ENCODE peak calls at places on chromosomes 4 and X, in five cellular contexts. B, L, O, S and W are unnamed samples.

GRCh38 chr4:158771776-158772175 is 3.0 kb downstream of the FNIP2 start:
- DNase-seq in S (no peak), L (no peak), O (no peak), B (no peak), W (no peak)

GRCh38 chr4:80767944-80768343 is 262.6 kb upstream of the BMP3 start:
- DNase-seq in B (no peak), O (no peak), S (no peak), L (no peak), W (no peak)

GRCh38 chr4:88725986-88726385 is 28.4 kb upstream of the NAP1L5 start:
- DNase-seq in B (no peak), L (no peak), S (no peak), O (no peak), W (no peak)

GRCh38 chrX:30278365-30278764 is 30.8 kb downstream of the NR0B1 start:
- DNase-seq in B (no peak), O (no peak), L (no peak), S (no peak), W (no peak)

GRCh38 chr4:48334900-48335384 is 6.4 kb upstream of the SLAIN2 start:
- DNase-seq in O (no peak), S (no peak), B (no peak), L (no peak), W (no peak)

GRCh38 chr4:6470502-6471302 is 1.7 kb downstream of the PPP2R2C start:
- DNase-seq in L (peak; percentile 75), B (peak; percentile 33), S (no peak), O (peak; percentile 61), W (no peak)

GRCh38 chrX:80765226-80765625 is 44.5 kb downstream of the BRWD3 start:
- DNase-seq in L (no peak), S (peak; percentile 54), B (no peak), O (peak; percentile 33), W (no peak)

GRCh38 chrX:49165901-49166881 is 3.6 kb downstream of the MAGIX start:
- DNase-seq in B (peak; percentile 88), O (no peak), L (peak; percentile 93), S (no peak), W (no peak)

GRCh38 chr4:100933628-100934027 is 413.7 kb downstream of the PPP3CA start:
- DNase-seq in B (no peak), L (no peak), O (peak; percentile 1), S (no peak), W (no peak)

GRCh38 chr4:25770844-25771243 is 91.9 kb downstream of the SEL1L3 start:
- DNase-seq in L (no peak), O (no peak), S (no peak), B (no peak), W (no peak)

GRCh38 chr4:82721819-82722423 is 76.7 kb downstream of the SCD5 start:
- DNase-seq in O (peak; percentile 41), B (peak; percentile 16), S (no peak), L (no peak), W (peak; percentile 32)

GRCh38 chr4:158778065-158778711 is 9.4 kb downstream of the FNIP2 start:
- DNase-seq in B (no peak), L (no peak), S (no peak), O (no peak), W (no peak)

GRCh38 chr4:59655996-59656395 is 1544.1 kb upstream of the ADGRL3 start:
- DNase-seq in L (no peak), O (no peak), B (no peak), S (no peak), W (no peak)

GRCh38 chr4:158253350-158253980 is 43.2 kb downstream of the TMEM144 start:
- DNase-seq in S (peak; percentile 9), L (no peak), B (peak; percentile 55), O (peak; percentile 39), W (peak; percentile 25)

GRCh38 chr4:94690851-94691254 is 66.9 kb upstream of the BMPR1B start:
- DNase-seq in O (peak; percentile 87), B (no peak), L (no peak), S (peak; percentile 18), W (no peak)

GRCh38 chrX:74343970-74344622 is 40.1 kb downstream of the ZCCHC13 start:
- DNase-seq in L (no peak), S (peak; percentile 74), O (peak; percentile 93), B (peak; percentile 15), W (peak; percentile 66)

DNA sequence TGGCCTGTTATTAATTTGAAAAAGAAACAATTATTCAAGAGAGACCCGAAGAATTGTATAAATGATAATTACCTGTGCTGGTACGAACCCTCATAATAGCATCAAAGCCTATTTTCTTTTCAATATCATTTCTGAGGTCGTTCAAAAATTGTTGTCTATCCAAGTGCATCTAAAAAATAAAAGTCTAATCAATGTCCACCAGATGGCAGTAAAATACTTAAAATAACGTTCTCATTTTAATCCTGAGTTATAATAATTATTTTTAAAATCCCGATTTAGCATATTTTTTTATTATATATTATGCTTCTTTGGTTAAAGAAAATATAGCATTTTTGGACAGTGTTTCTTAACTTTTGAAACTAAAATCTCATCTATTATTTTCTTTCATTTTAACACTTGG is 55.7 kb downstream of the METTL14 start:
- DNase-seq in B (no peak), L (no peak), O (no peak), S (no peak), W (no peak)
- H3K4me3 ChIP-seq in B (no peak overlapping the region), L (peak overlapping the region; percentile 16), O (no peak overlapping the region), S (no peak overlapping the region), W (no peak overlapping the region)

GRCh38 chr4:105632599-105632998 is 75.9 kb downstream of the INTS12 start:
- DNase-seq in S (no peak), O (no peak), L (no peak), B (no peak), W (no peak)
- TF ChIP-seq CTCF in S (no peak), O (no peak), L (no peak), B (no peak), W (no peak)

DNA sequence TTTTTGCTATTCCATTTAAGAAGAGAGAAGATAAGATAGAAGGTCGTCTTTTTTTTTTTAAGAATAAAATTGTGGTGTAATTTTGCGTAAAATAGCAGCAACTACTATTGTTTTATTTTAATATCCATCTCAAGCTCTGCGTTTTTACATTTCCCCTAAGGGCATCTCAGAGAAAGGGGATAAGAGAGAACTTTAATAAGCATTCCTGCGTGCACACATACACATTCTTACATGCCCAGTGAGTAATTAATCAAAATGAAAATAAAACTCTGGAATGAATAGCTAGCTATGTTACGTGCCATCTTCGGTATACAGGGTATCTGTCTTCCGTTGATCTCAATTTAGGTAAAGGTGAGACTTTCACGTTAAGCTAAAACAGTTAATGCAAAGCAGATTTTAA is 200.3 kb upstream of the TENM3 start:
- DNase-seq in L (no peak), S (no peak), O (no peak), B (no peak), W (no peak)
- H3K4me3 ChIP-seq in L (no peak overlapping the region), S (no peak overlapping the region), O (no peak overlapping the region), B (no peak overlapping the region), W (no peak overlapping the region)

GRCh38 chr4:66169341-66169740 is 499.1 kb upstream of the EPHA5 start:
- DNase-seq in S (no peak), B (no peak), O (peak; percentile 4), L (no peak), W (no peak)
- TF ChIP-seq CTCF in S (peak; percentile 6), B (no peak), O (no peak), L (no peak), W (peak; percentile 47)

DNA sequence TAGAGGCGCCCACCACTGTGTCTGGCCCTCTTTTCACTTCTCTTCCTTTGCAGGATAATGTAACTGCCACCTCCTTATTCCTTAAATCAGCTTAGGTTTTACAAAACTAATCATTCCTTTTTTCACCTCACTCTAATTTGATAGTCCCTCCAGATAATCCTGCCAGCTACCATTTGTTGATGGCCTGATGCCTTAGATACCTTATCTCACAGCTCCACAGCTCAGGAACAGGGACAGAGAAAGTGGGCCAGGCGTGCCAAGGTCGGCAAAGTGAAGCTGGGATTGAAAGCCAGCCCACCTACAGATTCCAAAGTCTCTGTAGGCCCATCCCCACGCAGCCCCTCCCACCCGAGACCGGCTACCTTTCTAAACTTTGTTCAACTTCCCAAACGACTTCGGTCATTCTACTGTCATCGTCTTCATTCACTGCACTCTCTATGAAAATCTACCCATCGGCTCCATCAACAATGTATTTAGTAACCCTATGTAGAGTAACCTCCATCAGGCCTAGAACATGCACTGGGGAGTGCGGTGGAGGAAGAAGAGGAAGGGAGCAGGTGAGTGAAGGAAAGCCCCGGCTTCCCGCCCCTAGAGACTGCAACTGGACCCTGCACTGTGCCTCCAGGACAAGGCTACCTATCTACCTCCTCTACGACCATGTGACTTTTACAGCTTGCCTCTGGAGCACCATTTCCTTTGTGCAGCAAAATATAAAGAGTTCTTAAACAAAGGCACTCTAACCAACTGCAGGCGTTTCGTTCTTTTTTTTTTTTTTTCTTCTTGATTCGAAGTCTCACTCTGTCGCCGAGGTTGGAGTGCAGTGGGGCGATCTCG is 1.5 kb downstream of the CASP6 start:
- DNase-seq in S (no peak), O (no peak), B (no peak), L (no peak), W (no peak)
- H3K4me3 ChIP-seq in S (peak overlapping the region; percentile 62), O (peak overlapping the region; percentile 66), B (peak overlapping the region; percentile 61), L (peak overlapping the region; percentile 61), W (no peak overlapping the region)

GRCh38 chr4:7652006-7652405 is 217.3 kb upstream of the PSAPL1 start:
- DNase-seq in O (no peak), B (no peak), L (no peak), S (no peak), W (no peak)

GRCh38 chr4:7653510-7654414 is 219.0 kb upstream of the PSAPL1 start:
- DNase-seq in L (no peak), S (no peak), O (no peak), B (no peak), W (no peak)

GRCh38 chr4:7651461-7651921 is 216.8 kb upstream of the PSAPL1 start:
- DNase-seq in B (no peak), L (peak; percentile 83), S (no peak), O (no peak), W (no peak)

GRCh38 chr4:7652906-7653305 is 218.2 kb upstream of the PSAPL1 start:
- DNase-seq in B (no peak), S (no peak), L (no peak), O (no peak), W (no peak)

DNA sequence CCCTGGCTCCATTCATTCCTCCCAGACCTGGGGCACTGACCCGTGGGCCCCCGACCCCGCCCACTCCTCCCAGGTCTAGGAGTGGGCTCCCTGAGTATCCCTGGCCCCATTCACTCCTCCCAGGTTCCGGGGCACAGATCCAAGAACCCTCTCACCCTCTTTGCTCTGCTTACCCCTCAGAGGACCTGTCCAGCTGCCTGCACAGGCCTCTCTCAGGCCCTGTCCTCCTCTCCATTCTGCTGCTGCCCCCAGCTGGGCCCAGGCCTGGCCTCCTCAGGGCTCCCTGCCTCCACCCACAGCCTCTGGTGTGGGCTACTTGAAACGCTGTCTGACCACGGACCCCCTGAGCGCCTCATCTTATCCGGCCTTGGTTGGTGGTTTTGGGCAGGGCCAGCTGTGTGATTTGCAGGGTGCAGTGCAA is 217.7 kb upstream of the PSAPL1 start:
- DNase-seq in O (no peak), L (no peak), B (no peak), S (no peak), W (no peak)
- TF ChIP-seq CTCF in O (no peak), L (no peak), B (no peak), S (no peak), W (no peak)

DNA sequence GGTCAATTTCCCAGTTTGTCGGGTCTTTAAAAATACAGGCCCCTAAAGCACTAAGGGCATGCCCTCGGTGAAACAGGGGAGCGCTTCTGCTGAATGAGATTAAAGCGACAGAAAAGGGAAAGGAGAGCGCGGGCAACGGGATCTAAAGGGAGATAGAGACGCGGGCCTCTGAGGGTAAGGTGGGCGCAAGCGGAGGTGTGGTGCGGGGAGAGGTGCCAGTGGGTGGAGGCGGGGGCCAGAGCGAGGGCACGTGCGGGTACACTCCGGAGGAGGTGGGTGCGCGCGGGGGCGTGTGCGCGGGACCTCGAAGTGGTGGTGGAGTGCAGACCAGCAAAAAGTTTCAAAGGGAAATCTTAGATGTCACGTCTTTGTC is 777 bp upstream of the TET2 start:
- DNase-seq in L (peak; percentile 67), S (no peak), B (peak; percentile 28), O (no peak), W (no peak)
- H3K4me3 ChIP-seq in L (peak overlapping the region; percentile 89), S (peak overlapping the region; percentile 70), B (peak overlapping the region; percentile 82), O (peak overlapping the region; percentile 68), W (peak overlapping the region; percentile 99)